ENCODE peak calls at places on chromosomes 6 and 20, in eight cellular contexts. N is NCI-H1105; Z is stimulated activated naive B cell treated with anti-CD40 and anti-IgM and Interleukin-4, amounts not matched to agents 10 μg/mL and 1 μg/mL and 100 μg/mL, for 72 hours; X is H54; E is sciatic nerve; D is NCI-H1417 treated with DMSO at 0.1 percent for 48 hours; B is HEK293T; W is WTC11. C is an unnamed sample.
A peak's percentile ranks its signal among the peaks of the same experiment; 100 is the strongest.

GRCh38 chr6:30880563-30881252 is 3.6 kb upstream of the DDR1 start:
- DNase-seq in N (no peak), Z (no peak), X (no peak), E (no peak), D (no peak), B (no peak), W (peak; percentile 77), C (no peak)

GRCh38 chr6:27814665-27815424 is 97.4 kb downstream of the OR2B2 start:
- DNase-seq in N (no peak), Z (peak; percentile 80), X (no peak), E (no peak), D (no peak), B (no peak), W (peak; percentile 77), C (peak; percentile 63)

GRCh38 chr6:14281831-14282230 is 164.3 kb downstream of the CD83 start:
- DNase-seq in N (no peak), Z (no peak), X (no peak), E (no peak), D (no peak), B (no peak), W (no peak), C (no peak)

GRCh38 chr20:39893013-39893685 is 795.9 kb downstream of the MAFB start:
- DNase-seq in N (no peak), Z (no peak), X (no peak), E (no peak), D (no peak), B (no peak), W (no peak), C (peak; percentile 46)

GRCh38 chr6:164098857-164099534 is 684.5 kb downstream of the QKI start:
- DNase-seq in N (no peak), Z (no peak), X (no peak), E (no peak), D (no peak), B (no peak), W (no peak), C (no peak)

GRCh38 chr6:84052204-84052882 is 18.8 kb downstream of the MRAP2 start:
- DNase-seq in N (peak; percentile 70), Z (no peak), X (peak; percentile 50), E (peak; percentile 84), D (peak; percentile 75), B (peak; percentile 81), W (peak; percentile 47), C (no peak)

GRCh38 chr6:53712078-53712477 is 46.5 kb upstream of the KLHL31 start:
- DNase-seq in N (no peak), Z (no peak), X (no peak), E (no peak), D (no peak), B (no peak), W (no peak), C (no peak)

GRCh38 chr6:64299176-64299575 is 663.6 kb downstream of the PHF3 start:
- DNase-seq in N (no peak), Z (no peak), X (no peak), E (no peak), D (no peak), B (no peak), W (no peak), C (no peak)

GRCh38 chr6:52929321-52930164 is 20.0 kb upstream of the GSTA3 start:
- DNase-seq in N (no peak), Z (no peak), X (peak; percentile 79), E (no peak), D (no peak), B (no peak), W (no peak), C (peak; percentile 69)

GRCh38 chr20:32037929-32038328 is 14.1 kb upstream of the HCK start:
- DNase-seq in N (no peak), Z (no peak), X (no peak), E (no peak), D (no peak), B (no peak), W (no peak), C (no peak)

GRCh38 chr6:105596284-105596755 is 193.4 kb upstream of the PREP start:
- DNase-seq in N (no peak), Z (no peak), X (no peak), E (no peak), D (no peak), B (no peak), W (no peak), C (peak; percentile 50)

GRCh38 chr6:13733178-13733851 is 21.7 kb upstream of the RANBP9 start:
- DNase-seq in N (peak; percentile 77), Z (no peak), X (peak; percentile 67), E (peak; percentile 77), D (no peak), B (peak; percentile 28), W (no peak), C (no peak)

C was measured in amniotic stem cell.